ENCODE peak calls at places on chromosomes 7 and 10, in eight cellular contexts. F is IMR-90; M is naive thymus-derived CD4-positive, alpha-beta T cell; Z is pancreas; X is psoas muscle; V is lower lobe of right lung; G is OCI-LY7; W is gastrocnemius medialis. E is an unnamed sample.

GRCh38 chr7:50956522-50957155 is 173.9 kb upstream of the GRB10 start:
- DNase-seq in F (no peak), M (no peak), Z (no peak), X (no peak), V (no peak), G (no peak), W (peak; percentile 48), E (no peak)

GRCh38 chr7:114026486-114027089 is 107.8 kb upstream of the PPP1R3A start:
- DNase-seq in F (peak; percentile 52), M (peak; percentile 44), Z (no peak), X (no peak), V (no peak), G (peak; percentile 79), W (no peak), E (no peak)

GRCh38 chr10:119473715-119474230 is 68.7 kb downstream of the RGS10 start:
- DNase-seq in F (no peak), M (no peak), Z (no peak), X (no peak), V (no peak), G (no peak), W (no peak), E (no peak)

GRCh38 chr10:28986117-28986792 is 302.6 kb upstream of the LYZL1 start:
- DNase-seq in F (peak; percentile 42), M (no peak), Z (no peak), X (no peak), V (no peak), G (no peak), W (no peak), E (no peak)

GRCh38 chr10:34528320-34528719 is 286.8 kb downstream of the PARD3 start:
- DNase-seq in F (peak; percentile 93), M (no peak), Z (no peak), X (no peak), V (no peak), G (no peak), W (no peak), E (peak; percentile 82)

GRCh38 chr7:151876112-151876898 is 610 bp downstream of the PRKAG2 start:
- DNase-seq in F (no peak), M (peak; percentile 73), Z (peak; percentile 84), X (peak; percentile 91), V (peak; percentile 86), G (no peak), W (peak; percentile 65), E (peak; percentile 32)

GRCh38 chr7:106179256-106179655 is 67.1 kb upstream of the SYPL1 start:
- DNase-seq in F (no peak), M (no peak), Z (no peak), X (no peak), V (no peak), G (no peak), W (no peak), E (no peak)

GRCh38 chr10:4405828-4406227 is 420.2 kb upstream of the AKR1E2 start:
- DNase-seq in F (no peak), M (no peak), Z (no peak), X (no peak), V (no peak), G (no peak), W (no peak), E (no peak)

GRCh38 chr7:127322351-127322750 is 69.6 kb upstream of the GRM8 start:
- DNase-seq in F (no peak), M (peak; percentile 17), Z (no peak), X (no peak), V (no peak), G (no peak), W (no peak), E (no peak)

GRCh38 chr10:118844731-118845573 is 90.2 kb upstream of the CACUL1 start:
- DNase-seq in F (no peak), M (no peak), Z (no peak), X (no peak), V (no peak), G (no peak), W (no peak), E (no peak)

GRCh38 chr10:50517626-50518025 is 106.1 kb downstream of the SGMS1 start:
- DNase-seq in F (peak; percentile 32), M (no peak), Z (no peak), X (no peak), V (no peak), G (no peak), W (no peak), E (no peak)

GRCh38 chr7:139667377-139667776 is 110.4 kb downstream of the HIPK2 start:
- DNase-seq in F (no peak), M (no peak), Z (no peak), X (no peak), V (no peak), G (no peak), W (no peak), E (no peak)

GRCh38 chr10:12048547-12048946 is 5.9 kb upstream of the UPF2 start:
- DNase-seq in F (no peak), M (no peak), Z (no peak), X (no peak), V (no peak), G (no peak), W (no peak), E (no peak)

GRCh38 chr7:116689787-116690186 is 17.8 kb downstream of the MET start:
- DNase-seq in F (no peak), M (no peak), Z (no peak), X (no peak), V (peak; percentile 56), G (peak; percentile 13), W (no peak), E (peak; percentile 67)

GRCh38 chr7:137975223-137975622 is 26.7 kb downstream of the CREB3L2 start:
- DNase-seq in F (peak; percentile 85), M (no peak), Z (no peak), X (peak; percentile 63), V (no peak), G (no peak), W (peak; percentile 46), E (no peak)
- H3K4me3 ChIP-seq in F (no peak overlapping the region), M (no peak overlapping the region), Z (no peak overlapping the region), X (no peak overlapping the region), V (no peak overlapping the region), G (no peak overlapping the region), W (no peak overlapping the region), E (no peak overlapping the region)

GRCh38 chr7:99563650-99564049 is 5.2 kb downstream of the ZNF655 start:
- DNase-seq in F (peak; percentile 80), M (no peak), Z (no peak), X (no peak), V (no peak), G (no peak), W (no peak), E (peak; percentile 80)
- H3K36me3 ChIP-seq in F (peaks cover 56% of the 10 kb centered on the region), M (peaks cover 56% of the 10 kb centered on the region), Z (peaks cover 55% of the 10 kb centered on the region), X (peaks cover 25% of the 10 kb centered on the region), V (peaks cover 81% of the 10 kb centered on the region), G (peaks cover 72% of the 10 kb centered on the region), W (no peaks in the 10 kb centered on the region), E (peaks cover 55% of the 10 kb centered on the region)

GRCh38 chr10:131777921-131778320 is 122.9 kb upstream of the PPP2R2D start:
- DNase-seq in F (no peak), M (no peak), Z (no peak), X (no peak), V (no peak), G (no peak), W (no peak), E (no peak)

GRCh38 chr10:131775833-131776232 is 125.0 kb upstream of the PPP2R2D start:
- DNase-seq in F (no peak), M (no peak), Z (no peak), X (no peak), V (no peak), G (no peak), W (no peak), E (no peak)

GRCh38 chr10:131778385-131778784 is 122.4 kb upstream of the PPP2R2D start:
- DNase-seq in F (no peak), M (no peak), Z (no peak), X (no peak), V (no peak), G (no peak), W (no peak), E (no peak)

GRCh38 chr10:131776496-131776895 is 124.3 kb upstream of the PPP2R2D start:
- DNase-seq in F (no peak), M (no peak), Z (no peak), X (no peak), V (no peak), G (no peak), W (no peak), E (no peak)

GRCh38 chr10:131777162-131777561 is 123.6 kb upstream of the PPP2R2D start:
- DNase-seq in F (no peak), M (no peak), Z (no peak), X (no peak), V (no peak), G (no peak), W (no peak), E (no peak)
- H3K9me3 ChIP-seq in F (peaks cover 64% of the 10 kb centered on the region), M (no peaks in the 10 kb centered on the region), Z (no peaks in the 10 kb centered on the region), X (peaks cover 11% of the 10 kb centered on the region), V (peaks cover 19% of the 10 kb centered on the region), G (peaks cover 8% of the 10 kb centered on the region), W (no peaks in the 10 kb centered on the region), E (peaks cover 3% of the 10 kb centered on the region)

GRCh38 chr7:2810682-2811471 is 33.2 kb downstream of the GNA12 start:
- DNase-seq in F (no peak), M (no peak), Z (no peak), X (no peak), V (no peak), G (no peak), W (no peak), E (no peak)
- H3K4me3 ChIP-seq in F (no peak overlapping the region), M (no peak overlapping the region), Z (no peak overlapping the region), X (peak overlapping the region; percentile 41), V (no peak overlapping the region), G (no peak overlapping the region), W (no peak overlapping the region), E (no peak overlapping the region)

GRCh38 chr7:47420117-47420780 is 161.7 kb downstream of the TNS3 start:
- DNase-seq in F (no peak), M (no peak), Z (no peak), X (no peak), V (no peak), G (no peak), W (no peak), E (no peak)
- H3K36me3 ChIP-seq in F (peaks cover 52% of the 10 kb centered on the region), M (no peaks in the 10 kb centered on the region), Z (peaks cover 78% of the 10 kb centered on the region), X (no peaks in the 10 kb centered on the region), V (peaks cover 53% of the 10 kb centered on the region), G (no peaks in the 10 kb centered on the region), W (no peaks in the 10 kb centered on the region), E (peaks cover 47% of the 10 kb centered on the region)

GRCh38 chr7:158246960-158247673 is 340.5 kb downstream of the PTPRN2 start:
- DNase-seq in F (no peak), M (no peak), Z (no peak), X (peak; percentile 40), V (no peak), G (no peak), W (no peak), E (no peak)
- H3K9me3 ChIP-seq in F (peaks cover 62% of the 10 kb centered on the region), M (no peaks in the 10 kb centered on the region), Z (no peaks in the 10 kb centered on the region), X (no peaks in the 10 kb centered on the region), V (no peaks in the 10 kb centered on the region), G (no peaks in the 10 kb centered on the region), W (no peaks in the 10 kb centered on the region), E (no peaks in the 10 kb centered on the region)

GRCh38 chr10:101224060-101224909 is 5.0 kb downstream of the LBX1 start:
- DNase-seq in F (no peak), M (no peak), Z (no peak), X (no peak), V (no peak), G (no peak), W (no peak), E (no peak)
- H3K4me3 ChIP-seq in F (no peak overlapping the region), M (no peak overlapping the region), Z (peak overlapping the region; percentile 39), X (peak overlapping the region; percentile 86), V (no peak overlapping the region), G (no peak overlapping the region), W (peak overlapping the region; percentile 54), E (no peak overlapping the region)

E was measured in MG63.